ENCODE peak calls at places on chromosome 9, in four cellular contexts. One of them, this sample, is unnamed.

GRCh38 chr9:113590991-113591898 is 127.7 kb downstream of the RGS3 start:
- DNase-seq in spleen: peak; percentile 90
- DNase-seq in GM13977: peak; percentile 75
- DNase-seq in fibroblast of pulmonary artery: peak; percentile 81
- DNase-seq in this sample: peak; percentile 86

GRCh38 chr9:77424993-77425392 is 223.1 kb downstream of the GNA14 start:
- DNase-seq in GM13977: no peak
- DNase-seq in fibroblast of pulmonary artery: no peak
- DNase-seq in spleen: no peak
- DNase-seq in this sample: no peak

GRCh38 chr9:27569406-27569805 is 3.9 kb downstream of the C9orf72 start:
- DNase-seq in fibroblast of pulmonary artery: no peak
- DNase-seq in spleen: no peak
- DNase-seq in GM13977: no peak
- DNase-seq in this sample: no peak

GRCh38 chr9:128072144-128073021 is 4.4 kb downstream of the SLC25A25 start:
- DNase-seq in GM13977: peak; percentile 62
- DNase-seq in spleen: no peak
- DNase-seq in fibroblast of pulmonary artery: peak; percentile 89
- DNase-seq in this sample: peak; percentile 82

GRCh38 chr9:98256632-98257218 is 1.3 kb upstream of the TBC1D2 start:
- DNase-seq in fibroblast of pulmonary artery: no peak
- DNase-seq in GM13977: peak; percentile 28
- DNase-seq in spleen: no peak
- DNase-seq in this sample: peak; percentile 54

GRCh38 chr9:111414406-111414805 is 69.8 kb downstream of the ECPAS start:
- DNase-seq in spleen: no peak
- DNase-seq in GM13977: no peak
- DNase-seq in fibroblast of pulmonary artery: no peak
- DNase-seq in this sample: no peak

GRCh38 chr9:109439378-109440116 is 58.6 kb downstream of the PTPN3 start:
- DNase-seq in fibroblast of pulmonary artery: no peak
- DNase-seq in spleen: no peak
- DNase-seq in GM13977: no peak
- DNase-seq in this sample: no peak

GRCh38 chr9:135179976-135180375 is 92.5 kb downstream of the OLFM1 start:
- DNase-seq in spleen: no peak
- DNase-seq in GM13977: no peak
- DNase-seq in fibroblast of pulmonary artery: no peak
- DNase-seq in this sample: no peak

GRCh38 chr9:104808030-104808614 is 44.2 kb downstream of the NIPSNAP3B start:
- DNase-seq in fibroblast of pulmonary artery: peak; percentile 64
- DNase-seq in GM13977: no peak
- DNase-seq in spleen: no peak
- DNase-seq in this sample: peak; percentile 6
- TF ChIP-seq CTCF in fibroblast of pulmonary artery: peak; percentile 34
- TF ChIP-seq CTCF in GM13977: no peak
- TF ChIP-seq CTCF in spleen: no peak
- TF ChIP-seq CTCF in this sample: no peak

GRCh38 chr9:123983047-123983446 is 28.5 kb upstream of the LHX2 start:
- DNase-seq in fibroblast of pulmonary artery: no peak
- DNase-seq in spleen: no peak
- DNase-seq in GM13977: no peak
- DNase-seq in this sample: no peak

GRCh38 chr9:123990427-123990826 is 21.1 kb upstream of the LHX2 start:
- DNase-seq in GM13977: no peak
- DNase-seq in spleen: no peak
- DNase-seq in fibroblast of pulmonary artery: no peak
- DNase-seq in this sample: no peak

GRCh38 chr9:123984802-123985201 is 26.8 kb upstream of the LHX2 start:
- DNase-seq in GM13977: no peak
- DNase-seq in spleen: no peak
- DNase-seq in fibroblast of pulmonary artery: no peak
- DNase-seq in this sample: no peak

GRCh38 chr9:123982535-123982934 is 29.0 kb upstream of the LHX2 start:
- DNase-seq in fibroblast of pulmonary artery: no peak
- DNase-seq in spleen: no peak
- DNase-seq in GM13977: no peak
- DNase-seq in this sample: no peak

GRCh38 chr9:123985869-123986268 is 25.7 kb upstream of the LHX2 start:
- DNase-seq in fibroblast of pulmonary artery: no peak
- DNase-seq in GM13977: no peak
- DNase-seq in spleen: no peak
- DNase-seq in this sample: no peak
- TF ChIP-seq CTCF in fibroblast of pulmonary artery: no peak
- TF ChIP-seq CTCF in GM13977: no peak
- TF ChIP-seq CTCF in spleen: no peak
- TF ChIP-seq CTCF in this sample: no peak

DNA sequence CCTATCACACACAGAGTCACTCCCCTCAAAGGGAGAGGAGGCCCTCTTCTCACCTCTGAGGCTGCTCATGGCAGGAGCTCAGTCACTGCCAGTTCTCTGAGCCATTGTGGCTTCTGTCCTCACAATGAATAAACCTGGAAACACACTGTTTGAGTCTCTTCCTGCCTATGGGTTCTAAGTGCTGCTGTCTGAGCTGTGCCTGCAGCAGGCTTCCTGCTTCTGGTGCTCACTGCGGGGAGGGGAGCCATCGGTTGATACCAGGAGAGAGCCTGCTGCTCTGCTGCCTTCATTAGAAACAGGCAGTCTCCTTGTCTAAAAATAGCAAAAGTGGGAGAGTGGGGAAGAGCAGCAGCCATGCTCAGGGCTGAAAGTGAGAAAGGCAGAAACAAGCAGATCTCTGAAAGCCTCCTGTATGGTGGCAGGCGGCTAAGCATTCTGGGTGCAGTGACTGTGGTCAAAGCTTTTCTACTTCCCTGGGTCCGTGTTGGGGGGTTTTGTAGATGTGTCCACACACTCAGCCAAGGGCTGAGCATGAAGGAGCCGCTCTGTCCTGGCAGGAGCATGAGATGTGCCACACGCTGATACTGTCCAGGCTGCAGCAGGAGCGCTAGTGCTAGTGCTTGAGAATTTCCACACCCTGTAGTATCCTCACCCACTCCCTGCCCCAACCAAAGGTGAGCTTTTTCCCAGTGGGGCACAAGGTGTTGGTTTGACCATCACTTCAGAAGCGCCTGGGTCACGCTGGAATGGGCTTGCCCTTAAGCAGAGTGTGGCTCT is 34.2 kb downstream of the PRKACG start:
- DNase-seq in fibroblast of pulmonary artery: no peak
- DNase-seq in GM13977: no peak
- DNase-seq in spleen: no peak
- DNase-seq in this sample: peak; percentile 44
- TF ChIP-seq CTCF in fibroblast of pulmonary artery: no peak
- TF ChIP-seq CTCF in GM13977: no peak
- TF ChIP-seq CTCF in spleen: no peak
- TF ChIP-seq CTCF in this sample: no peak

GRCh38 chr9:6552033-6552737 is 93.3 kb downstream of the GLDC start:
- DNase-seq in fibroblast of pulmonary artery: peak; percentile 64
- DNase-seq in spleen: no peak
- DNase-seq in GM13977: no peak
- DNase-seq in this sample: no peak
- TF ChIP-seq CTCF in fibroblast of pulmonary artery: peak; percentile 27
- TF ChIP-seq CTCF in spleen: no peak
- TF ChIP-seq CTCF in GM13977: no peak
- TF ChIP-seq CTCF in this sample: no peak

GRCh38 chr9:130626249-130626982 is 38.0 kb upstream of the PRDM12 start:
- DNase-seq in spleen: no peak
- DNase-seq in GM13977: no peak
- DNase-seq in fibroblast of pulmonary artery: no peak
- DNase-seq in this sample: no peak
- TF ChIP-seq CTCF in spleen: no peak
- TF ChIP-seq CTCF in GM13977: no peak
- TF ChIP-seq CTCF in fibroblast of pulmonary artery: no peak
- TF ChIP-seq CTCF in this sample: no peak

This sample was measured in activated CD8-positive, alpha-beta T cell treated with anti-CD3 and anti-CD28 coated beads for 36 hours.